ENCODE peak calls at places on chromosomes 2 and 18, in five cellular contexts. One of them, this sample, is unnamed.

GRCh38 chr18:77470836-77471413 is 221.3 kb downstream of the GALR1 start:
- DNase-seq in NK-92 treated with Interleukin-12 subunit alpha and Interleukin-12 subunit beta, amount 100 ng/mL, for 24 hours: no peak
- DNase-seq in MCF 10A: no peak
- DNase-seq in GM23338: peak
- DNase-seq in ureter: no peak
- DNase-seq in this sample: no peak

GRCh38 chr2:152062130-152063091 is 36.4 kb downstream of the CACNB4 start:
- DNase-seq in ureter: peak
- DNase-seq in MCF 10A: peak
- DNase-seq in GM23338: no peak
- DNase-seq in NK-92 treated with Interleukin-12 subunit alpha and Interleukin-12 subunit beta, amount 100 ng/mL, for 24 hours: no peak
- DNase-seq in this sample: no peak

GRCh38 chr2:197416268-197416667 is 18.6 kb downstream of the SF3B1 start:
- DNase-seq in GM23338: no peak
- DNase-seq in NK-92 treated with Interleukin-12 subunit alpha and Interleukin-12 subunit beta, amount 100 ng/mL, for 24 hours: no peak
- DNase-seq in MCF 10A: no peak
- DNase-seq in ureter: no peak
- DNase-seq in this sample: no peak

GRCh38 chr2:160294339-160294803 is 94.3 kb upstream of the ITGB6 start:
- DNase-seq in MCF 10A: peak
- DNase-seq in ureter: no peak
- DNase-seq in GM23338: no peak
- DNase-seq in NK-92 treated with Interleukin-12 subunit alpha and Interleukin-12 subunit beta, amount 100 ng/mL, for 24 hours: no peak
- DNase-seq in this sample: no peak

GRCh38 chr2:179180242-179180641 is 84.4 kb downstream of the SESTD1 start:
- DNase-seq in GM23338: peak
- DNase-seq in MCF 10A: no peak
- DNase-seq in ureter: no peak
- DNase-seq in NK-92 treated with Interleukin-12 subunit alpha and Interleukin-12 subunit beta, amount 100 ng/mL, for 24 hours: no peak
- DNase-seq in this sample: peak

GRCh38 chr2:37449686-37450392 is 105.4 kb downstream of the QPCT start:
- DNase-seq in GM23338: no peak
- DNase-seq in NK-92 treated with Interleukin-12 subunit alpha and Interleukin-12 subunit beta, amount 100 ng/mL, for 24 hours: no peak
- DNase-seq in ureter: no peak
- DNase-seq in MCF 10A: no peak
- DNase-seq in this sample: no peak

GRCh38 chr18:64678048-64678447 is 529.2 kb upstream of the LINC00305 start:
- DNase-seq in MCF 10A: no peak
- DNase-seq in ureter: no peak
- DNase-seq in GM23338: peak
- DNase-seq in NK-92 treated with Interleukin-12 subunit alpha and Interleukin-12 subunit beta, amount 100 ng/mL, for 24 hours: no peak
- DNase-seq in this sample: no peak

GRCh38 chr2:102110168-102110567 is 32.4 kb upstream of the IL1R1 start:
- DNase-seq in MCF 10A: no peak
- DNase-seq in ureter: no peak
- DNase-seq in GM23338: no peak
- DNase-seq in NK-92 treated with Interleukin-12 subunit alpha and Interleukin-12 subunit beta, amount 100 ng/mL, for 24 hours: no peak
- DNase-seq in this sample: no peak

GRCh38 chr2:88212251-88212790 is 42.2 kb downstream of the THNSL2 start:
- DNase-seq in MCF 10A: peak
- DNase-seq in NK-92 treated with Interleukin-12 subunit alpha and Interleukin-12 subunit beta, amount 100 ng/mL, for 24 hours: no peak
- DNase-seq in GM23338: peak
- DNase-seq in ureter: no peak
- DNase-seq in this sample: peak

GRCh38 chr2:241182531-241183133 is 5.8 kb upstream of the ANO7 start:
- DNase-seq in MCF 10A: no peak
- DNase-seq in NK-92 treated with Interleukin-12 subunit alpha and Interleukin-12 subunit beta, amount 100 ng/mL, for 24 hours: no peak
- DNase-seq in ureter: no peak
- DNase-seq in GM23338: no peak
- DNase-seq in this sample: no peak

GRCh38 chr2:75311521-75311920 is 112.2 kb upstream of the TACR1 start:
- DNase-seq in GM23338: no peak
- DNase-seq in MCF 10A: no peak
- DNase-seq in ureter: no peak
- DNase-seq in NK-92 treated with Interleukin-12 subunit alpha and Interleukin-12 subunit beta, amount 100 ng/mL, for 24 hours: no peak
- DNase-seq in this sample: no peak

GRCh38 chr2:136247204-136247990 is 129.4 kb upstream of the CXCR4 start:
- DNase-seq in MCF 10A: peak
- DNase-seq in ureter: no peak
- DNase-seq in NK-92 treated with Interleukin-12 subunit alpha and Interleukin-12 subunit beta, amount 100 ng/mL, for 24 hours: no peak
- DNase-seq in GM23338: no peak
- DNase-seq in this sample: no peak

GRCh38 chr2:96763511-96764252 is 3.0 kb downstream of the CNNM4 start:
- DNase-seq in NK-92 treated with Interleukin-12 subunit alpha and Interleukin-12 subunit beta, amount 100 ng/mL, for 24 hours: no peak
- DNase-seq in GM23338: peak
- DNase-seq in MCF 10A: no peak
- DNase-seq in ureter: no peak
- DNase-seq in this sample: peak

GRCh38 chr2:109558076-109558882 is 55.5 kb downstream of the SEPTIN10 start:
- DNase-seq in MCF 10A: peak
- DNase-seq in ureter: peak
- DNase-seq in NK-92 treated with Interleukin-12 subunit alpha and Interleukin-12 subunit beta, amount 100 ng/mL, for 24 hours: no peak
- DNase-seq in GM23338: peak
- DNase-seq in this sample: peak

GRCh38 chr2:3179626-3180025 is 198.0 kb downstream of the EIPR1 start:
- DNase-seq in NK-92 treated with Interleukin-12 subunit alpha and Interleukin-12 subunit beta, amount 100 ng/mL, for 24 hours: no peak
- DNase-seq in MCF 10A: no peak
- DNase-seq in ureter: no peak
- DNase-seq in GM23338: no peak
- DNase-seq in this sample: no peak

GRCh38 chr2:238227587-238228032 is 12.2 kb downstream of the HES6 start:
- DNase-seq in NK-92 treated with Interleukin-12 subunit alpha and Interleukin-12 subunit beta, amount 100 ng/mL, for 24 hours: no peak
- DNase-seq in ureter: no peak
- DNase-seq in MCF 10A: no peak
- DNase-seq in GM23338: peak
- DNase-seq in this sample: no peak

GRCh38 chr2:158407031-158407430 is 49.5 kb downstream of the CCDC148 start:
- DNase-seq in ureter: no peak
- DNase-seq in GM23338: no peak
- DNase-seq in MCF 10A: no peak
- DNase-seq in NK-92 treated with Interleukin-12 subunit alpha and Interleukin-12 subunit beta, amount 100 ng/mL, for 24 hours: no peak
- DNase-seq in this sample: no peak

GRCh38 chr2:151363709-151364108 is 6.3 kb downstream of the TNFAIP6 start:
- DNase-seq in GM23338: no peak
- DNase-seq in ureter: no peak
- DNase-seq in MCF 10A: peak
- DNase-seq in NK-92 treated with Interleukin-12 subunit alpha and Interleukin-12 subunit beta, amount 100 ng/mL, for 24 hours: no peak
- DNase-seq in this sample: no peak

GRCh38 chr2:134897932-134898331 is 20.7 kb upstream of the CCNT2 start:
- DNase-seq in ureter: no peak
- DNase-seq in MCF 10A: peak
- DNase-seq in GM23338: peak
- DNase-seq in NK-92 treated with Interleukin-12 subunit alpha and Interleukin-12 subunit beta, amount 100 ng/mL, for 24 hours: no peak
- DNase-seq in this sample: no peak

GRCh38 chr2:21301871-21302433 is 178.2 kb downstream of the TDRD15 start:
- DNase-seq in GM23338: no peak
- DNase-seq in MCF 10A: no peak
- DNase-seq in ureter: no peak
- DNase-seq in NK-92 treated with Interleukin-12 subunit alpha and Interleukin-12 subunit beta, amount 100 ng/mL, for 24 hours: no peak
- DNase-seq in this sample: no peak

GRCh38 chr2:191740776-191741175 is 62.8 kb downstream of the NABP1 start:
- DNase-seq in NK-92 treated with Interleukin-12 subunit alpha and Interleukin-12 subunit beta, amount 100 ng/mL, for 24 hours: no peak
- DNase-seq in GM23338: no peak
- DNase-seq in MCF 10A: no peak
- DNase-seq in ureter: no peak
- DNase-seq in this sample: no peak

GRCh38 chr2:179751184-179751809 is 110.1 kb downstream of the ZNF385B start:
- DNase-seq in ureter: no peak
- DNase-seq in GM23338: peak
- DNase-seq in NK-92 treated with Interleukin-12 subunit alpha and Interleukin-12 subunit beta, amount 100 ng/mL, for 24 hours: no peak
- DNase-seq in MCF 10A: peak
- DNase-seq in this sample: peak

GRCh38 chr2:14492920-14493503 is 139.5 kb upstream of the LRATD1 start:
- DNase-seq in ureter: no peak
- DNase-seq in MCF 10A: peak
- DNase-seq in NK-92 treated with Interleukin-12 subunit alpha and Interleukin-12 subunit beta, amount 100 ng/mL, for 24 hours: no peak
- DNase-seq in GM23338: peak
- DNase-seq in this sample: peak

GRCh38 chr18:78814321-78814720 is 165.3 kb upstream of the SALL3 start:
- DNase-seq in GM23338: peak
- DNase-seq in NK-92 treated with Interleukin-12 subunit alpha and Interleukin-12 subunit beta, amount 100 ng/mL, for 24 hours: no peak
- DNase-seq in ureter: no peak
- DNase-seq in MCF 10A: no peak
- DNase-seq in this sample: no peak

GRCh38 chr2:205860847-205861246 is 178.5 kb downstream of the NRP2 start:
- DNase-seq in MCF 10A: no peak
- DNase-seq in GM23338: no peak
- DNase-seq in ureter: no peak
- DNase-seq in NK-92 treated with Interleukin-12 subunit alpha and Interleukin-12 subunit beta, amount 100 ng/mL, for 24 hours: no peak
- DNase-seq in this sample: no peak

GRCh38 chr2:102099536-102100293 is 42.8 kb upstream of the IL1R1 start:
- DNase-seq in ureter: no peak
- DNase-seq in MCF 10A: no peak
- DNase-seq in GM23338: no peak
- DNase-seq in NK-92 treated with Interleukin-12 subunit alpha and Interleukin-12 subunit beta, amount 100 ng/mL, for 24 hours: no peak
- DNase-seq in this sample: no peak

GRCh38 chr2:114610677-114611076 is 168.2 kb downstream of the DPP10 start:
- DNase-seq in ureter: no peak
- DNase-seq in NK-92 treated with Interleukin-12 subunit alpha and Interleukin-12 subunit beta, amount 100 ng/mL, for 24 hours: no peak
- DNase-seq in MCF 10A: peak
- DNase-seq in GM23338: no peak
- DNase-seq in this sample: no peak

GRCh38 chr2:69166812-69167468 is 154.0 kb downstream of the ANTXR1 start:
- DNase-seq in MCF 10A: no peak
- DNase-seq in NK-92 treated with Interleukin-12 subunit alpha and Interleukin-12 subunit beta, amount 100 ng/mL, for 24 hours: no peak
- DNase-seq in GM23338: no peak
- DNase-seq in ureter: no peak
- DNase-seq in this sample: no peak

GRCh38 chr2:179031731-179032408 is 18.1 kb downstream of the CCDC141 start:
- DNase-seq in ureter: no peak
- DNase-seq in MCF 10A: no peak
- DNase-seq in NK-92 treated with Interleukin-12 subunit alpha and Interleukin-12 subunit beta, amount 100 ng/mL, for 24 hours: no peak
- DNase-seq in GM23338: peak
- DNase-seq in this sample: no peak

GRCh38 chr2:160241251-160242137 is 41.4 kb upstream of the ITGB6 start:
- DNase-seq in NK-92 treated with Interleukin-12 subunit alpha and Interleukin-12 subunit beta, amount 100 ng/mL, for 24 hours: no peak
- DNase-seq in ureter: peak
- DNase-seq in GM23338: no peak
- DNase-seq in MCF 10A: peak
- DNase-seq in this sample: peak

GRCh38 chr2:88227446-88227845 is 57.3 kb downstream of the THNSL2 start:
- DNase-seq in NK-92 treated with Interleukin-12 subunit alpha and Interleukin-12 subunit beta, amount 100 ng/mL, for 24 hours: no peak
- DNase-seq in ureter: peak
- DNase-seq in MCF 10A: no peak
- DNase-seq in GM23338: no peak
- DNase-seq in this sample: peak

GRCh38 chr2:102335871-102336366 is 19.7 kb upstream of the IL18R1 start:
- DNase-seq in MCF 10A: no peak
- DNase-seq in GM23338: no peak
- DNase-seq in ureter: no peak
- DNase-seq in NK-92 treated with Interleukin-12 subunit alpha and Interleukin-12 subunit beta, amount 100 ng/mL, for 24 hours: no peak
- DNase-seq in this sample: no peak

GRCh38 chr2:113720167-113720566 is 36.3 kb downstream of the SLC35F5 start:
- DNase-seq in ureter: no peak
- DNase-seq in GM23338: peak
- DNase-seq in NK-92 treated with Interleukin-12 subunit alpha and Interleukin-12 subunit beta, amount 100 ng/mL, for 24 hours: no peak
- DNase-seq in MCF 10A: peak
- DNase-seq in this sample: peak

GRCh38 chr18:13477147-13477683 is 249.1 kb downstream of the FAM210A start:
- DNase-seq in MCF 10A: no peak
- DNase-seq in NK-92 treated with Interleukin-12 subunit alpha and Interleukin-12 subunit beta, amount 100 ng/mL, for 24 hours: no peak
- DNase-seq in ureter: no peak
- DNase-seq in GM23338: no peak
- DNase-seq in this sample: no peak

GRCh38 chr18:36194719-36195315 is 7.5 kb downstream of the MOCOS start:
- DNase-seq in MCF 10A: no peak
- DNase-seq in ureter: no peak
- DNase-seq in NK-92 treated with Interleukin-12 subunit alpha and Interleukin-12 subunit beta, amount 100 ng/mL, for 24 hours: no peak
- DNase-seq in GM23338: no peak
- DNase-seq in this sample: no peak

GRCh38 chr2:160207804-160208661 is 8.0 kb upstream of the ITGB6 start:
- DNase-seq in ureter: peak
- DNase-seq in MCF 10A: peak
- DNase-seq in NK-92 treated with Interleukin-12 subunit alpha and Interleukin-12 subunit beta, amount 100 ng/mL, for 24 hours: peak
- DNase-seq in GM23338: no peak
- DNase-seq in this sample: no peak